ENCODE peak calls at places on chromosomes 7 and 10, in five cellular contexts. H, S, N, Z and C are unnamed samples.
A peak's percentile ranks its signal among the peaks of the same experiment; 100 is the strongest.

GRCh38 chr7:135349746-135350145 is 116.1 kb downstream of the STRA8 start:
- DNase-seq in H (no peak), S (no peak), N (peak; percentile 67), Z (no peak), C (no peak)

GRCh38 chr10:122034149-122034756 is 45.3 kb downstream of the TACC2 start:
- DNase-seq in H (no peak), S (no peak), N (peak; percentile 61), Z (peak; percentile 71), C (no peak)

GRCh38 chr7:98808751-98809460 is 60.9 kb downstream of the TMEM130 start:
- DNase-seq in H (no peak), S (no peak), N (no peak), Z (no peak), C (no peak)

GRCh38 chr7:45156516-45157272 is 897 bp upstream of the RAMP3 start:
- DNase-seq in H (no peak), S (no peak), N (no peak), Z (no peak), C (no peak)

GRCh38 chr10:95248989-95249388 is 41.8 kb downstream of the PDLIM1 start:
- DNase-seq in H (no peak), S (peak; percentile 59), N (no peak), Z (no peak), C (no peak)

GRCh38 chr7:143321734-143322133 is 5.8 kb downstream of the CLCN1 start:
- DNase-seq in H (no peak), S (no peak), N (no peak), Z (no peak), C (no peak)

GRCh38 chr10:32163076-32163773 is 107.0 kb upstream of the KIF5B start:
- DNase-seq in H (no peak), S (no peak), N (peak; percentile 72), Z (no peak), C (no peak)

GRCh38 chr10:28730031-28730778 is 52.9 kb downstream of the BAMBI start:
- DNase-seq in H (no peak), S (no peak), N (peak; percentile 32), Z (no peak), C (no peak)

GRCh38 chr7:85750454-85750949 is 563.6 kb upstream of the SEMA3D start:
- DNase-seq in H (peak; percentile 64), S (no peak), N (peak; percentile 37), Z (peak; percentile 21), C (no peak)

GRCh38 chr7:129433823-129434171 is 435 bp upstream of the STRIP2 start:
- DNase-seq in H (no peak), S (no peak), N (no peak), Z (no peak), C (no peak)

GRCh38 chr7:30433082-30433481 is 45.5 kb downstream of the NOD1 start:
- DNase-seq in H (no peak), S (peak; percentile 52), N (peak; percentile 75), Z (no peak), C (no peak)

GRCh38 chr10:103184615-103185014 is 8.5 kb downstream of the NT5C2 start:
- DNase-seq in H (no peak), S (no peak), N (no peak), Z (peak; percentile 86), C (no peak)

GRCh38 chr10:85012305-85012704 is 683.9 kb downstream of the CCSER2 start:
- DNase-seq in H (no peak), S (no peak), N (no peak), Z (no peak), C (no peak)

GRCh38 chr7:109213081-109213480 is 643.4 kb downstream of the DNAJB9 start:
- DNase-seq in H (no peak), S (no peak), N (no peak), Z (no peak), C (no peak)

GRCh38 chr10:89215511-89215910 is 8.4 kb upstream of the CH25H start:
- DNase-seq in H (no peak), S (no peak), N (peak; percentile 20), Z (no peak), C (no peak)

GRCh38 chr10:131082201-131082850 is 229.2 kb downstream of the TCERG1L start:
- DNase-seq in H (no peak), S (no peak), N (no peak), Z (no peak), C (no peak)

GRCh38 chr7:84058311-84059076 is 136.1 kb downstream of the SEMA3A start:
- DNase-seq in H (no peak), S (no peak), N (peak; percentile 79), Z (peak; percentile 82), C (no peak)

GRCh38 chr10:129971381-129972144 is 7.5 kb upstream of the EBF3 start:
- DNase-seq in H (peak; percentile 86), S (no peak), N (peak; percentile 22), Z (no peak), C (no peak)

GRCh38 chr10:129973674-129974059 is 9.6 kb upstream of the EBF3 start:
- DNase-seq in H (no peak), S (no peak), N (no peak), Z (no peak), C (no peak)

GRCh38 chr10:129972966-129973673 is 9.0 kb upstream of the EBF3 start:
- DNase-seq in H (no peak), S (no peak), N (no peak), Z (no peak), C (no peak)

GRCh38 chr10:129970404-129971364 is 6.6 kb upstream of the EBF3 start:
- DNase-seq in H (peak; percentile 36), S (no peak), N (no peak), Z (no peak), C (no peak)

DNA sequence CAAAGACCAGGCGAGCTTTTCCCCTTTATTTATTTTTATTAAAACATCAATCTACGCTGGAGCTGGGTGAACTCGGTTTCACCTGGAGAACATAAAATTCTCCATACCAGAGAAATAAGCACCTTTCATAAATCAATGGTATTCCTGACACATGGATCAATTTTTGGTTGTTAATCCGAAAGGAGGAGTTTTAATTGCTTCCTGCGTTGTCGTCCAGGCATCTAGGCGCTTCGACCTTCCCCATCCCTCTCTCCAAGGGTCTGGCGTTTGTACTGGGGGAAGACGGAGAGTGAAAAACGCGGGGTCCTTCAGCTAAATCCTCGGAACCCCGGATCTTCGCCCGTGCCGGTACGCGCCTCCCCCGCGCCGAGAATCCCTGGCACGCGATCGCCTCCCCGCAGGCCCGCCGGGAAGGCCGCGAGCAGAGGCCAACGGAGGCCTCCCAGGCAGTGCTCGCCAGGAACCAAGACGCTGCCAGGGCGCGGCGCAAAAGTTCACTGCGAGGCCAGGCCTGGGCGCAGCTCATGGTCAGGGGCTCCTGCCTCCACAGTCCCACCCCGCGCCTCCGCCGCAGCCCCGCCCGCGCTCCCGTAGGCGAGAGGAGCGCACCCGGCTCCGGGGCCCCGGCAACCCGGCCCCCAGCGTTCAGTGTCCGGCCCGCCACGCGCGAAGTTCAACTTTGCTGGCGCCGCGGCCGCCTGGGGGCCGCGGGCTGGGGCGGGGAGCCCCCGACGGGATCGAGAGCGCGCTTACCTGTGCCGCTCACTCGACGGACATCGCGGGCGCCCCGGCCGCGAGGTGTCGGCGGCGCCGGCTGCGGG is 8.3 kb upstream of the EBF3 start:
- DNase-seq in H (peak; percentile 35), S (no peak), N (no peak), Z (no peak), C (no peak)
- H3K4me3 ChIP-seq in H (peak overlapping the region; percentile 19), S (peak overlapping the region; percentile 19), N (no peak overlapping the region), Z (no peak overlapping the region), C (no peak overlapping the region)

DNA sequence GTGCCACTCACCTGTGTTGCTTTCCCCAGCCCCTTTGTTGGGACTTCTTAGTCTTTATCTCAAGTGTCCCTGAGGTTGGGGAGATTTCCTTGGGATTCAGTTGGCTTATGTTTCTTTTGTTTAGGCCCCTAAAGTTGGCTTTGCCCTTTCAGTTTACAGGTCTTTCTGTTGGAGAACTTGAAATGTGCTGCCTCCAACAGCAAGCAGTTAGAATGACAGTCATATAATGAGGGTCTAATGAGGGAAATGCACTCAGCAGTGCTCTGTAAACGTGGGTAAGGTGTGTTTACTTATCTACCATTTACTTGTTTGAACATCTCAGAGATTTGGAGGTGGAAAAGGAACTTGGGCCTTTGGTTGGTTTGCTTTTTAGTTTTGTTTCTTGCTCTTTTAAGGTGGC is 191.4 kb upstream of the STK17A start:
- DNase-seq in H (peak; percentile 3), S (no peak), N (no peak), Z (no peak), C (no peak)
- TF ChIP-seq CTCF in H (no peak), S (no peak), N (no peak), Z (no peak), C (no peak)

DNA sequence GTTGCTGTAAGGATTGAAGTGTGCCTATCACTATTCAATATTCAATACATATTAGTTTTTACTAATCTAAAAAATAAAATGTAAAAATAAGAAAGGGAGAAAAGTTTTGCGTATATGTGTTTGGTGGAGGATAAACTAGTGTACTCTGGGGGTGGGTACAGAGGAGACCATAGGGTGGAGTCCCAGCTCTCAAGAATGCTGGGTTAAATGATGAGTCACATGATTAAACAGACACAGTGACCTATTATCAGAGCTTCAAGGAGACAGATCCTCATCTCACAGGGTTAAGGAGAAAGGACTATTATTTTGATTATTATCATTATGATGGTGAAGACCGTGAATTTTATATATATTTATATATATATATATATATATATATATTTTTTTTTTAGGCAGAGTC is 77.5 kb downstream of the AFAP1L2 start:
- DNase-seq in H (no peak), S (no peak), N (no peak), Z (no peak), C (no peak)
- H3K27me3 ChIP-seq in H (no peaks in the 10 kb centered on the region), S (no peaks in the 10 kb centered on the region), N (peaks cover 15% of the 10 kb centered on the region), Z (no peaks in the 10 kb centered on the region), C (no peaks in the 10 kb centered on the region)

GRCh38 chr10:126049741-126050140 is 153.4 kb downstream of the FANK1 start:
- DNase-seq in H (peak; percentile 12), S (peak; percentile 47), N (peak; percentile 86), Z (peak; percentile 75), C (no peak)
- H3K4me3 ChIP-seq in H (no peak overlapping the region), S (no peak overlapping the region), N (no peak overlapping the region), Z (no peak overlapping the region), C (no peak overlapping the region)

DNA sequence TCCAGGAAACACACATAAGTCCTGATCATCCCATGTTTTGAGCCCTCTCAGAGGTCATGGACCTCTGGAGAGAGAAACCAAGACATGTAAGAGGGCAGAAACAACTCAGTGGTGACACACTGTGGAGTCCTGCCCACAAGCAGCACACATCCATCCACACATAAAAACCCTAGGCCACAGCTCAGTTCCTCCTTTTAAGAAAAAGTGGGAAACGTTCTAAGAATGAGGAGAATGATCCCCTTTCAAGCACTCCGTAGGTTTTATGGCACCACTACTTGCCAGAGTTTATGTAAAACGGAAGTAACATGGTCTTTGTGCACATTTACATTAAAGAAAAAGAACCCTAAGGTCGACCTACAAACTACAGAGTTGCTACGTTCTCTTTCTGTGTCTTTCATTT is 19.9 kb downstream of the ATAD1 start:
- DNase-seq in H (no peak), S (no peak), N (no peak), Z (no peak), C (no peak)
- TF ChIP-seq CTCF in H (no peak), S (no peak), N (no peak), Z (no peak), C (no peak)

GRCh38 chr7:96996111-96996936 is 9.0 kb upstream of the DLX6 start:
- DNase-seq in H (no peak), S (no peak), N (no peak), Z (no peak), C (no peak)
- H3K27me3 ChIP-seq in H (peaks cover 100% of the 10 kb centered on the region), S (peaks cover 51% of the 10 kb centered on the region), N (peaks cover 71% of the 10 kb centered on the region), Z (peaks cover 74% of the 10 kb centered on the region), C (peaks cover 86% of the 10 kb centered on the region)